ENCODE peak calls at places on chromosomes 11 and 22, in eight cellular contexts. U is heart left ventricle, S is WERI-Rb-1, B is mesenchymal stem cell, H is breast epithelium, X is SJSA1, Q is sigmoid colon, Y is heart right ventricle. Z is an unnamed sample. For H3K9me3, the result is how much of the 10 kb centered on the place peaks cover.

GRCh38 chr22:36467946-36468345 is 13.5 kb downstream of the TXN2 start:
- DNase-seq in X (peak), S (no peak), U (peak), H (no peak), B (peak), Q (no peak), Y (no peak), Z (no peak)

GRCh38 chr22:35842954-35843353 is 125.3 kb downstream of the APOL5 start:
- DNase-seq in B (peak), U (peak), Y (no peak), S (peak), Q (no peak), X (peak), H (no peak), Z (no peak)

GRCh38 chr11:128663824-128664223 is 30.0 kb upstream of the FLI1 start:
- DNase-seq in Q (no peak), Y (no peak), H (no peak), X (no peak), U (no peak), B (no peak), S (no peak), Z (no peak)

GRCh38 chr22:25735657-25736056 is 6.3 kb upstream of the MYO18B start:
- DNase-seq in H (no peak), X (no peak), Q (no peak), Y (no peak), U (no peak), S (no peak), B (no peak), Z (no peak)

GRCh38 chr11:88281317-88281712 is 56.2 kb downstream of the CTSC start:
- DNase-seq in B (no peak), Y (no peak), X (no peak), H (no peak), S (no peak), U (no peak), Q (no peak), Z (no peak)

GRCh38 chr22:44363214-44363979 is 50.6 kb upstream of the SHISAL1 start:
- DNase-seq in U (peak), Q (peak), X (peak), B (peak), S (no peak), Y (peak), H (peak), Z (no peak)

GRCh38 chr22:19430890-19431541 is 517 bp downstream of the HIRA start:
- DNase-seq in S (peak), X (no peak), Y (no peak), Q (no peak), U (peak), H (no peak), B (peak), Z (no peak)

GRCh38 chr11:14906614-14907392 is 14.8 kb upstream of the CYP2R1 start:
- DNase-seq in H (no peak), U (no peak), S (no peak), B (no peak), Y (no peak), Q (no peak), X (no peak), Z (no peak)

GRCh38 chr11:18471995-18472394 is 16.3 kb downstream of the LDHAL6A start:
- DNase-seq in H (no peak), Y (no peak), S (no peak), U (no peak), X (no peak), Q (no peak), B (no peak), Z (no peak)

GRCh38 chr11:364991-365390 is 4.3 kb upstream of the B4GALNT4 start:
- DNase-seq in Q (peak), Y (no peak), H (no peak), X (no peak), B (no peak), U (no peak), S (no peak), Z (no peak)

GRCh38 chr11:134838708-134839107 is 426.7 kb upstream of the B3GAT1 start:
- DNase-seq in H (no peak), U (no peak), Q (peak), S (no peak), B (no peak), Y (no peak), X (no peak), Z (no peak)

GRCh38 chr11:112073941-112074811 is at the start of the genes NKAPD1 and PIH1D2:
- DNase-seq in Q (peak), X (peak), B (peak), Y (peak), H (peak), S (peak), U (peak), Z (peak)

GRCh38 chr11:95359756-95360155 is 128.8 kb upstream of the SESN3 start:
- DNase-seq in B (no peak), H (no peak), S (no peak), Y (no peak), U (no peak), X (no peak), Q (no peak), Z (no peak)

GRCh38 chr11:100602716-100603115 is 84.4 kb upstream of the ARHGAP42 start:
- DNase-seq in U (no peak), S (no peak), Q (no peak), B (no peak), H (no peak), Y (no peak), X (no peak), Z (no peak)
- H3K9me3 ChIP-seq in U (under half), S (under half), Q (under half), B (under half), H (under half), Y (under half), X (under half), Z (under half)

GRCh38 chr22:48802576-48802975 is 1025.1 kb downstream of the BRD1 start:
- DNase-seq in Y (no peak), X (no peak), B (no peak), H (no peak), Q (no peak), U (no peak), S (no peak), Z (no peak)
- H3K9me3 ChIP-seq in Y (under half), X (under half), B (under half), H (under half), Q (under half), U (under half), S (under half), Z (under half)

DNA sequence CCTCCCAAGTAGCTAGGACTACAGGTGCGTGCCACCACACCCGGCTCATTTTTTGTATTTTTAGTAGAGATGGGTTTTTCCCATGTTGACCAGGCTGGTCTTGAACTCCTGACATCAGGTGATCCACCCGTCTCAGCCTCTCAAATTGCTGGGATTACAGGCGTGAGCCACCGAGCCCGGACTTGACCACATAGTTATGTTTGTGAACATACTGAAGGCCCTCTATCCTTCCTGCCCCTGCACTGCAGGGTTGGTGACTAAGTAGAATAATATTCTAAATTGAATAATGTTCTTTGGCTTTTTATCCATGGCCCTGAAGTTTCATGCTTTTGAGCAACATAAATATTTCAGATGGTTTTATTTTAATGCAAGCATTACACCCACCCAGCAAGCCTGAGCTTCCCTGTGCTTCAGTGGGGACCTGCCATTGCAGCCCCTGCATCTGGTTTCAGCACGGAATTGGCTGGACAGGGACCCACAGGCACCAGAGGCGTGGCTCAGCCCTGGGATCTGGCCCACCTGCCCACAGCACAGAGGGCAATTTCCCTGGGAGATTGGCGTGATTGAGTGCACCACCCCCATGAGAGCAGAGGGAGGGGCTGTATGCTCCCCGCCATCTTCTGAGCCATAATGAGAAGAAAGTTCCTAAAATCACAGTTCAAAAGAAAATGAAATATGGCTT is 460.5 kb downstream of the BRD1 start:
- DNase-seq in Y (no peak), S (no peak), Q (peak), U (no peak), X (no peak), H (peak), B (no peak), Z (no peak)
- H3K9me3 ChIP-seq in Y (under half), S (under half), Q (under half), U (under half), X (under half), H (under half), B (under half), Z (under half)

GRCh38 chr22:47228767-47229166 is 466.3 kb downstream of the TBC1D22A start:
- DNase-seq in Y (no peak), X (no peak), Q (no peak), B (no peak), H (no peak), S (no peak), U (no peak), Z (no peak)
- H3K9me3 ChIP-seq in Y (under half), X (under half), Q (under half), B (under half), H (under half), S (under half), U (under half), Z (under half)

GRCh38 chr11:36300651-36301050 is 4.6 kb downstream of the PRR5L start:
- DNase-seq in S (no peak), B (no peak), U (peak), Y (peak), Q (peak), X (peak), H (peak), Z (no peak)

GRCh38 chr11:36292311-36292722 is 3.1 kb upstream of the COMMD9 start:
- DNase-seq in Y (no peak), B (peak), Q (no peak), H (no peak), S (no peak), U (no peak), X (peak), Z (no peak)

GRCh38 chr11:36295926-36296325 is at the start of gene PRR5L:
- DNase-seq in S (no peak), Q (no peak), X (no peak), U (no peak), H (no peak), Y (no peak), B (no peak), Z (no peak)

GRCh38 chr11:36296925-36297604 is 977 bp downstream of the PRR5L start:
- DNase-seq in B (peak), U (no peak), H (no peak), Y (no peak), Q (no peak), X (peak), S (no peak), Z (no peak)
- H3K9me3 ChIP-seq in B (under half), U (under half), H (under half), Y (under half), Q (under half), X (under half), S (under half), Z (under half)

Z was measured in vagina.